ENCODE peak calls at places on chromosome 17, in nine cellular contexts. One of them, this sample, is unnamed.

GRCh38 chr17:78394209-78394608 is 15.8 kb downstream of the PGS1 start:
- DNase-seq in AG04449: no peak
- DNase-seq in neural progenitor cell: no peak
- DNase-seq in GM12865: no peak
- DNase-seq in HepG2: no peak
- DNase-seq in adrenal gland: no peak
- DNase-seq in stomach: no peak
- DNase-seq in A673: no peak
- DNase-seq in A549: no peak
- DNase-seq in this sample: no peak

GRCh38 chr17:35726609-35727460 is 4.6 kb upstream of the RASL10B start:
- DNase-seq in AG04449: peak; percentile 85
- DNase-seq in neural progenitor cell: no peak
- DNase-seq in GM12865: no peak
- DNase-seq in HepG2: peak; percentile 66
- DNase-seq in adrenal gland: peak; percentile 74
- DNase-seq in stomach: no peak
- DNase-seq in A673: peak; percentile 76
- DNase-seq in A549: no peak
- DNase-seq in this sample: no peak

GRCh38 chr17:77269696-77270681 is 129.2 kb downstream of the SEC14L1 start:
- DNase-seq in AG04449: no peak
- DNase-seq in neural progenitor cell: no peak
- DNase-seq in GM12865: no peak
- DNase-seq in HepG2: no peak
- DNase-seq in adrenal gland: no peak
- DNase-seq in stomach: no peak
- DNase-seq in A673: no peak
- DNase-seq in A549: no peak
- DNase-seq in this sample: no peak

GRCh38 chr17:8124350-8125195 is 667 bp upstream of the HES7 start:
- DNase-seq in AG04449: no peak
- DNase-seq in neural progenitor cell: peak; percentile 46
- DNase-seq in GM12865: peak; percentile 42
- DNase-seq in HepG2: no peak
- DNase-seq in adrenal gland: no peak
- DNase-seq in stomach: no peak
- DNase-seq in A673: peak; percentile 50
- DNase-seq in A549: no peak
- DNase-seq in this sample: no peak

GRCh38 chr17:3944485-3945388 is 19.5 kb downstream of the ATP2A3 start:
- DNase-seq in AG04449: no peak
- DNase-seq in neural progenitor cell: peak; percentile 97
- DNase-seq in GM12865: peak; percentile 31
- DNase-seq in HepG2: no peak
- DNase-seq in adrenal gland: peak; percentile 80
- DNase-seq in stomach: peak; percentile 66
- DNase-seq in A673: peak; percentile 74
- DNase-seq in A549: no peak
- DNase-seq in this sample: peak; percentile 74

GRCh38 chr17:49191407-49191916 is 18.9 kb downstream of the GNGT2 start:
- DNase-seq in AG04449: no peak
- DNase-seq in neural progenitor cell: no peak
- DNase-seq in GM12865: peak; percentile 89
- DNase-seq in HepG2: no peak
- DNase-seq in adrenal gland: no peak
- DNase-seq in stomach: no peak
- DNase-seq in A673: no peak
- DNase-seq in A549: no peak
- DNase-seq in this sample: peak; percentile 55

GRCh38 chr17:74447628-74448159 is 15.8 kb downstream of the GPRC5C start:
- DNase-seq in AG04449: no peak
- DNase-seq in neural progenitor cell: no peak
- DNase-seq in GM12865: no peak
- DNase-seq in HepG2: no peak
- DNase-seq in adrenal gland: no peak
- DNase-seq in stomach: no peak
- DNase-seq in A673: no peak
- DNase-seq in A549: no peak
- DNase-seq in this sample: no peak

GRCh38 chr17:79179334-79179733 is 104.7 kb downstream of the ENGASE start:
- DNase-seq in AG04449: no peak
- DNase-seq in neural progenitor cell: no peak
- DNase-seq in GM12865: no peak
- DNase-seq in HepG2: no peak
- DNase-seq in adrenal gland: no peak
- DNase-seq in stomach: no peak
- DNase-seq in A673: no peak
- DNase-seq in A549: no peak
- DNase-seq in this sample: no peak

GRCh38 chr17:17505610-17506171 is 9.5 kb upstream of the RASD1 start:
- DNase-seq in AG04449: no peak
- DNase-seq in neural progenitor cell: peak; percentile 31
- DNase-seq in GM12865: no peak
- DNase-seq in HepG2: no peak
- DNase-seq in adrenal gland: no peak
- DNase-seq in stomach: no peak
- DNase-seq in A673: no peak
- DNase-seq in A549: no peak
- DNase-seq in this sample: no peak

GRCh38 chr17:32142857-32143524 is 689 bp downstream of the RHOT1 start:
- DNase-seq in AG04449: no peak
- DNase-seq in neural progenitor cell: peak; percentile 61
- DNase-seq in GM12865: peak; percentile 51
- DNase-seq in HepG2: peak; percentile 49
- DNase-seq in adrenal gland: peak; percentile 83
- DNase-seq in stomach: peak; percentile 88
- DNase-seq in A673: peak; percentile 1
- DNase-seq in A549: peak; percentile 64
- DNase-seq in this sample: no peak

GRCh38 chr17:29760279-29760721 is 137.6 kb upstream of the CORO6 start:
- DNase-seq in AG04449: no peak
- DNase-seq in neural progenitor cell: peak; percentile 40
- DNase-seq in GM12865: peak; percentile 87
- DNase-seq in HepG2: no peak
- DNase-seq in adrenal gland: no peak
- DNase-seq in stomach: no peak
- DNase-seq in A673: peak; percentile 35
- DNase-seq in A549: peak; percentile 14
- DNase-seq in this sample: peak; percentile 57

GRCh38 chr17:57819273-57819672 is 30.6 kb downstream of the MRPS23 start:
- DNase-seq in AG04449: no peak
- DNase-seq in neural progenitor cell: no peak
- DNase-seq in GM12865: no peak
- DNase-seq in HepG2: no peak
- DNase-seq in adrenal gland: no peak
- DNase-seq in stomach: no peak
- DNase-seq in A673: no peak
- DNase-seq in A549: no peak
- DNase-seq in this sample: no peak

GRCh38 chr17:17783121-17783824 is 53.5 kb downstream of the SREBF1 start:
- DNase-seq in AG04449: no peak
- DNase-seq in neural progenitor cell: peak; percentile 88
- DNase-seq in GM12865: peak; percentile 77
- DNase-seq in HepG2: no peak
- DNase-seq in adrenal gland: peak; percentile 73
- DNase-seq in stomach: peak; percentile 88
- DNase-seq in A673: peak; percentile 82
- DNase-seq in A549: no peak
- DNase-seq in this sample: peak; percentile 84

GRCh38 chr17:40417258-40417608 is 463 bp downstream of the TOP2A start:
- DNase-seq in AG04449: no peak
- DNase-seq in neural progenitor cell: peak; percentile 71
- DNase-seq in GM12865: no peak
- DNase-seq in HepG2: peak; percentile 43
- DNase-seq in adrenal gland: no peak
- DNase-seq in stomach: no peak
- DNase-seq in A673: peak; percentile 34
- DNase-seq in A549: no peak
- DNase-seq in this sample: no peak

GRCh38 chr17:34241062-34241461 is 14.0 kb upstream of the CCL2 start:
- DNase-seq in AG04449: no peak
- DNase-seq in neural progenitor cell: no peak
- DNase-seq in GM12865: no peak
- DNase-seq in HepG2: no peak
- DNase-seq in adrenal gland: peak; percentile 60
- DNase-seq in stomach: peak; percentile 29
- DNase-seq in A673: no peak
- DNase-seq in A549: no peak
- DNase-seq in this sample: no peak

DNA sequence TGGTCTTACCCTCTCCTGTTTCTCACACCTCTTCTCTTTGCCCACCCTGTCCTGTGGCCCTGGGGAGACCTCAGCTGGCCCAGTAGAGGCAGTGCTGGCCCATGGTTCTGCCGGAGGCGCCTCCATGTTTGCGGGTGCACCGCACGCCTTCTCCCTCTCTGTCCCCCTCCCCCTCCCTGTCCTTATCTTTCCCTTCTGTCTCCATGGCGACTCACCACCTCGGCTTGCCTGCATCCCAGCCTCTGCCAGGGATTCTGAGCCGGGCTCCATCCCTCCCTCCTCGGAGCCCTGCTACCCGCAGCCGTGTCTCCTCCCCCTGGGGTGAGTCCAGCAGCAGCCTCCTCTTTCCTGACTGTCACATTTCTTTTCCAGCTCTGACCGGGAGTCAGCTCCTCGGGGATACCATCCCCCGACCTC is at the start of gene RNF112:
- DNase-seq in AG04449: no peak
- DNase-seq in neural progenitor cell: peak; percentile 51
- DNase-seq in GM12865: no peak
- DNase-seq in HepG2: no peak
- DNase-seq in adrenal gland: no peak
- DNase-seq in stomach: no peak
- DNase-seq in A673: no peak
- DNase-seq in A549: no peak
- DNase-seq in this sample: no peak
- TF ChIP-seq CTCF in AG04449: peak; percentile 8
- TF ChIP-seq CTCF in neural progenitor cell: no peak
- TF ChIP-seq CTCF in GM12865: no peak
- TF ChIP-seq CTCF in HepG2: peak; percentile 7
- TF ChIP-seq CTCF in adrenal gland: no peak
- TF ChIP-seq CTCF in stomach: no peak
- TF ChIP-seq CTCF in A673: no peak
- TF ChIP-seq CTCF in A549: no peak
- TF ChIP-seq CTCF in this sample: no peak

GRCh38 chr17:2123467-2124251 is 68.8 kb downstream of the HIC1 start:
- DNase-seq in AG04449: no peak
- DNase-seq in neural progenitor cell: peak; percentile 53
- DNase-seq in GM12865: no peak
- DNase-seq in HepG2: no peak
- DNase-seq in adrenal gland: peak; percentile 42
- DNase-seq in stomach: no peak
- DNase-seq in A673: no peak
- DNase-seq in A549: no peak
- DNase-seq in this sample: peak; percentile 53
- TF ChIP-seq CTCF in AG04449: no peak
- TF ChIP-seq CTCF in neural progenitor cell: no peak
- TF ChIP-seq CTCF in GM12865: no peak
- TF ChIP-seq CTCF in HepG2: no peak
- TF ChIP-seq CTCF in adrenal gland: no peak
- TF ChIP-seq CTCF in stomach: no peak
- TF ChIP-seq CTCF in A673: no peak
- TF ChIP-seq CTCF in A549: no peak
- TF ChIP-seq CTCF in this sample: no peak

GRCh38 chr17:48023408-48024148 is 14.0 kb downstream of the COPZ2 start:
- DNase-seq in AG04449: no peak
- DNase-seq in neural progenitor cell: peak; percentile 93
- DNase-seq in GM12865: peak; percentile 30
- DNase-seq in HepG2: peak; percentile 50
- DNase-seq in adrenal gland: peak; percentile 91
- DNase-seq in stomach: peak; percentile 92
- DNase-seq in A673: peak; percentile 93
- DNase-seq in A549: peak; percentile 91
- DNase-seq in this sample: no peak
- TF ChIP-seq CTCF in AG04449: peak; percentile 56
- TF ChIP-seq CTCF in neural progenitor cell: peak; percentile 34
- TF ChIP-seq CTCF in GM12865: no peak
- TF ChIP-seq CTCF in HepG2: no peak
- TF ChIP-seq CTCF in adrenal gland: no peak
- TF ChIP-seq CTCF in stomach: no peak
- TF ChIP-seq CTCF in A673: peak; percentile 37
- TF ChIP-seq CTCF in A549: no peak
- TF ChIP-seq CTCF in this sample: no peak

GRCh38 chr17:19242926-19243325 is 5.8 kb downstream of the EPN2 start:
- DNase-seq in AG04449: no peak
- DNase-seq in neural progenitor cell: no peak
- DNase-seq in GM12865: no peak
- DNase-seq in HepG2: no peak
- DNase-seq in adrenal gland: no peak
- DNase-seq in stomach: no peak
- DNase-seq in A673: no peak
- DNase-seq in A549: no peak
- DNase-seq in this sample: no peak

GRCh38 chr17:19238167-19238505 is 970 bp downstream of the EPN2 start:
- DNase-seq in AG04449: no peak
- DNase-seq in neural progenitor cell: peak; percentile 65
- DNase-seq in GM12865: no peak
- DNase-seq in HepG2: no peak
- DNase-seq in adrenal gland: peak; percentile 45
- DNase-seq in stomach: peak; percentile 55
- DNase-seq in A673: peak; percentile 41
- DNase-seq in A549: peak; percentile 58
- DNase-seq in this sample: peak; percentile 45

GRCh38 chr17:19239544-19239943 is 2.4 kb downstream of the EPN2 start:
- DNase-seq in AG04449: no peak
- DNase-seq in neural progenitor cell: no peak
- DNase-seq in GM12865: no peak
- DNase-seq in HepG2: no peak
- DNase-seq in adrenal gland: no peak
- DNase-seq in stomach: no peak
- DNase-seq in A673: no peak
- DNase-seq in A549: no peak
- DNase-seq in this sample: no peak

GRCh38 chr17:19242323-19242722 is 5.2 kb downstream of the EPN2 start:
- DNase-seq in AG04449: no peak
- DNase-seq in neural progenitor cell: no peak
- DNase-seq in GM12865: no peak
- DNase-seq in HepG2: no peak
- DNase-seq in adrenal gland: no peak
- DNase-seq in stomach: no peak
- DNase-seq in A673: no peak
- DNase-seq in A549: no peak
- DNase-seq in this sample: no peak

DNA sequence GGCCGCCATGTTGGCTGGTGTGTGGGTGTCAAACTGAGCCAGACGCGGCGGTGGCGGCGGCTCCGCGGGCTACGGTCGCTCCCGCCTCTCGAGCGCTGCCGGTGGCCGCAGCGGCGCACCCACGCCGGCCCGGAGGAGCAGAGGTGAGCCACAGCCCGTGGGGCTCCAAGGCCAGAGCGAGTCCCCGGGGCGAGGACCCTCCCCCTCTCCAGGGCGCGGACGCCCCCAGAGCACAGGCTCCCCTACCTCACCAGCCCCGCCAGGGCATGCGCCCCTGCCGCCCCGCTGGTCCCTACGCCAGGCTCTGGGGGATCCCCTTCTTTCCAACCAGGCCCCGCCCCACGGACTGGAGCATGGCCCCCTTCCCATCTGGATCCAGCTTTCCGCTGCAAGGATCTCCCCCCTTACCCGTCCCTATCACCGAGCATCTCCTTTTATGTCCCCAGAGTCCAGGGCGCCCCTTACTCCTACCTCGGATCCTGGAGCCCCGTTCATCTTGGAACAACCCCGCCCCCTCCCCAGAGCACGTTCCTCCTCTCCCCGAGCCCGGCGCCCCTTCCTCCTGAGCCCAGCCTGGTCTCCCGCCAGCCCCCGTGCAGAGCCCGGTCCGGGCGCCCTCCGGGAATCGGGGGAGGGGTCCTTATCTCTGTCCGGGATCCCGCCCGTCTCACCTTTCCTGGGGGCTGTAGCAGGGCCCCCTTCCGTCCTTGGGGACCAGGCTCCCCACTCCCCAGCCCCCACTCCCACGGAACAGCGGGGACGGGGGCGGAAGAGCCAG is 412 bp downstream of the EPN2 start:
- DNase-seq in AG04449: no peak
- DNase-seq in neural progenitor cell: peak; percentile 72
- DNase-seq in GM12865: peak; percentile 29
- DNase-seq in HepG2: no peak
- DNase-seq in adrenal gland: peak; percentile 43
- DNase-seq in stomach: peak; percentile 37
- DNase-seq in A673: peak; percentile 62
- DNase-seq in A549: peak; percentile 49
- DNase-seq in this sample: peak; percentile 74
- TF ChIP-seq CTCF in AG04449: no peak
- TF ChIP-seq CTCF in neural progenitor cell: peak; percentile 31
- TF ChIP-seq CTCF in GM12865: peak; percentile 15
- TF ChIP-seq CTCF in HepG2: peak; percentile 13
- TF ChIP-seq CTCF in adrenal gland: no peak
- TF ChIP-seq CTCF in stomach: no peak
- TF ChIP-seq CTCF in A673: peak; percentile 11
- TF ChIP-seq CTCF in A549: peak; percentile 7
- TF ChIP-seq CTCF in this sample: no peak